ENCODE peak calls at places on chromosomes 7 and 10, in four cellular contexts. S, R, F and T are unnamed samples.
A peak's percentile ranks its signal among the peaks of the same experiment; 100 is the strongest.

GRCh38 chr7:13946181-13946580 is 43.3 kb downstream of the ETV1 start:
- DNase-seq in S (no peak), R (peak; percentile 65), F (no peak), T (no peak)

GRCh38 chr10:31132681-31133239 is 101.1 kb upstream of the ZNF438 start:
- DNase-seq in S (no peak), R (no peak), F (no peak), T (no peak)

GRCh38 chr7:106640368-106641141 is 20.4 kb downstream of the CCDC71L start:
- DNase-seq in S (no peak), R (peak; percentile 81), F (no peak), T (no peak)

GRCh38 chr10:119005377-119006043 is 24.0 kb upstream of the NANOS1 start:
- DNase-seq in S (no peak), R (peak; percentile 49), F (no peak), T (no peak)

GRCh38 chr7:94675356-94675755 is 19.4 kb upstream of the SGCE start:
- DNase-seq in S (no peak), R (peak; percentile 12), F (no peak), T (no peak)

GRCh38 chr7:26237035-26237807 is 35.7 kb downstream of the CBX3 start:
- DNase-seq in S (no peak), R (no peak), F (no peak), T (no peak)

GRCh38 chr10:1476106-1476803 is 261.1 kb downstream of the ADARB2 start:
- DNase-seq in S (peak; percentile 40), R (no peak), F (peak; percentile 25), T (no peak)

GRCh38 chr7:91683823-91684222 is 196.7 kb downstream of the MTERF1 start:
- DNase-seq in S (no peak), R (peak; percentile 22), F (no peak), T (no peak)

GRCh38 chr10:72261323-72262018 is 12.3 kb upstream of the DDIT4 start:
- DNase-seq in S (no peak), R (no peak), F (peak; percentile 83), T (no peak)

GRCh38 chr10:1413823-1414222 is 323.5 kb downstream of the ADARB2 start:
- DNase-seq in S (no peak), R (no peak), F (no peak), T (no peak)

GRCh38 chr7:30921951-30922401 is 10.3 kb downstream of the AQP1 start:
- DNase-seq in S (peak; percentile 41), R (no peak), F (no peak), T (peak; percentile 17)

GRCh38 chr7:152869677-152870051 is 110.1 kb downstream of the ACTR3B start:
- DNase-seq in S (no peak), R (no peak), F (no peak), T (no peak)

GRCh38 chr7:23249486-23249885 is 2.9 kb downstream of the GPNMB start:
- DNase-seq in S (no peak), R (no peak), F (no peak), T (no peak)

GRCh38 chr7:40019558-40019957 is 69.5 kb downstream of the CDK13 start:
- DNase-seq in S (no peak), R (no peak), F (no peak), T (no peak)

GRCh38 chr7:135831451-135832220 is 83.0 kb upstream of the FAM180A start:
- DNase-seq in S (no peak), R (no peak), F (no peak), T (no peak)

GRCh38 chr10:61452229-61452651 is 941 bp downstream of the TMEM26 start:
- DNase-seq in S (peak; percentile 78), R (no peak), F (peak; percentile 58), T (peak; percentile 70)

GRCh38 chr10:117678106-117678505 is 135.6 kb downstream of the EMX2 start:
- DNase-seq in S (no peak), R (no peak), F (no peak), T (no peak)

GRCh38 chr10:103915794-103916193 is 2.2 kb downstream of the STN1 start:
- DNase-seq in S (no peak), R (no peak), F (no peak), T (no peak)

GRCh38 chr7:102230593-102230992 is 56.1 kb upstream of the SH2B2 start:
- DNase-seq in S (no peak), R (peak; percentile 81), F (no peak), T (no peak)

GRCh38 chr7:17444673-17445072 is 146.2 kb downstream of the AHR start:
- DNase-seq in S (no peak), R (peak; percentile 34), F (peak; percentile 16), T (no peak)

GRCh38 chr10:34290412-34291082 is 524.5 kb downstream of the PARD3 start:
- DNase-seq in S (no peak), R (peak; percentile 87), F (no peak), T (no peak)

GRCh38 chr10:97422921-97423420 is 3.0 kb upstream of the PGAM1 start:
- DNase-seq in S (no peak), R (peak; percentile 88), F (no peak), T (no peak)
- H4K5ac ChIP-seq in S (no peak overlapping the region), R (peak overlapping the region; percentile 2), F (no peak overlapping the region), T (no peak overlapping the region)

DNA sequence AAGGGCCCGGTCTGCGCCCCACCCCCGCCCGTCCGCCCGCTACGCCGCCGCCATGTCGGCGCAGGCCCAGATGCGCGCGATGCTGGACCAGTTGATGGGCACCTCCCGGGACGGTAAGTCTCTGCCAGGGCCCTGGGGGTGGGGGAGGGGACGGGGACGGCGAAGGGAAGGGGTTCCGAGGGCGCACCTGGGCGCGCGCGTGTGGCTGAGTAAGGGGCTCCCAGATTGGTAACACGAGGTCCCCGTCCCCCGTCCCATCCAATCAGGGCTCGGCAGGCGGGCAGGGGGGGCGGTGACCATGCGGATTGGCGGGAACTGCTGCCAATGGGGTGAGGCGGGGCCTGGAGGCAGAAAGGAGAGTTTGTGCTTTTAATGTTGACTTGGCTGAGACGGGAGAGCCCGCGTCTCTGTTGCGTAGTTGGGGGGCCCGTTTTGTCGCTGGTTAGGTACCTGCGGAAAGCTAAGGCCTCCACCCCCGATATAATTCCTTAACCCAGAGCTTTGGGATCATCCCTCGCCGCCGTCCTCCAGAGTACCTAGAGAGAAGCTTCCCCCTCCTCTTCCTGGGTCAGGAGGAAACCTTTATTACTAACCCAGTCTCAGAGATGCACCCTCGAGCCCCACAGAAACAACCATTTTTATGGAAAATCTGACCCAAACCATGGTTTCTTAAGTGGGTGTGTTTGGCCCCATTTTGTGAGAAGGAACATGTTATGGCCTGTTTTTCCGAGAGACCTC is 685 bp downstream of the LUC7L2 start:
- DNase-seq in S (peak; percentile 99), R (peak; percentile 89), F (peak; percentile 99), T (peak; percentile 99)
- H2BK15ac ChIP-seq in S (no peak overlapping the region), R (no peak overlapping the region), F (no peak overlapping the region), T (no peak overlapping the region)

DNA sequence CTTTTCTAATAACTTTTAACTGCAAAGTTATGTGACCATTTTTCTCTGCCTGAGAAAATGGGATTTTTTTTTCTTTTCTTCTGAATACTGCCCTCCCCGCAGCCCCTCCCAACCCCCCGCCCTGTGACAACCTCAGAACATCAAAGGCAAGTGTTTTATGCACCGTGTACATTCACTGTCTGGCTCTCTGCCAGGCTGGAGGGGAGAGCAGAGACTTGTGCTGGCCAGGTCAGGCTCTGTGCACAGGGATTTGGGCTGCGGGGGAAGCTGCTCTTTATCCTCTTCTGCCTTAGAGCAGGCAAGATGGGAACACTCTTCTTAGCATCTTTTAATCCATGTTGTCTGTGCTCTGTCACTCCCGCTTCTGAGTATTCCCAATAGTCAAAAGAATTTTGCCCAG is 195.1 kb downstream of the CCSER2 start:
- DNase-seq in S (no peak), R (no peak), F (no peak), T (no peak)
- H3K27ac ChIP-seq in S (no peak overlapping the region), R (no peak overlapping the region), F (no peak overlapping the region), T (no peak overlapping the region)

DNA sequence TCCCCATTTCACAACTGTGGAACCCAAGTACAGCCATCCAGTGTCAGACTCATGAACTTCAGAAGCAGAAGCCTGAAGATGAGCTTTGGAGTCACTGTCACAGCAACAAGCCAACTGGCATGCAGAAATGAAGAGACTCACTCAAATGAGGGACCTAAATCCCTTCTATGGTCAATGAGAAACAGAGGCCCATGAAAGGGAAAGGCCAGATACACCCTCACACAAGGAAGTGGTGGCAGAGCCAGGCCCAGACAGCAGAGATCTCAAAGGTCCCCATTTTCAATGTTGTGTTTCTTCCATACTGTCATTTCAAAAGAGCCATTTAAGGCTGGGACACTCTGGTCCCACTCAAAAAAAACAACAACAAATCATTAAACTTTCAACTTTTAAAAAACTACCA is 205.2 kb downstream of the KCNMA1 start:
- DNase-seq in S (no peak), R (no peak), F (no peak), T (no peak)
- H4K5ac ChIP-seq in S (no peak overlapping the region), R (no peak overlapping the region), F (no peak overlapping the region), T (no peak overlapping the region)

DNA sequence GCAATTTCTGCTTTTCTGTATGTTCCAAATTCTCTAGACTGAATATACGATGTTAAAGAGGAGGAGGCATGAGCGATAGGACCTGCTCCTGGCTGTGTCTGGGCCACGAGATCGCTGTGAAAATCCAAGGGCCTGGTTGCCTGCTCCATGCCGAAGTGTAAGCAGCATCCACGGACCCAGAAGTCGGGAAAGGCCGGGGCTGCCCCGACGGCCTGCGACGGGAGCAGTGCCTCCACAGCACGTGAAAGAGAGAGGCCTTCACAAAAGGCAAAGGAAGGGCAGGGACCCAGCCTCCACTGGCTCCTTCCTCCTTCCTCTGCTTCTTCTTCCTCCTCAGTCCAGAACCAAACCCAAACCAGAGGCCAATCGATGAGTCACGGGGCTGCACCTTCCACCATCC is 122.9 kb upstream of the MGMT start:
- DNase-seq in S (no peak), R (no peak), F (no peak), T (no peak)
- H2BK15ac ChIP-seq in S (no peak overlapping the region), R (no peak overlapping the region), F (no peak overlapping the region), T (no peak overlapping the region)

GRCh38 chr10:28120795-28121194 is 121.9 kb upstream of the ODAD2 start:
- DNase-seq in S (no peak), R (no peak), F (no peak), T (no peak)
- H3K27ac ChIP-seq in S (no peak overlapping the region), R (no peak overlapping the region), F (no peak overlapping the region), T (no peak overlapping the region)

GRCh38 chr7:149199234-149199990 is 4.1 kb downstream of the ZNF282 start:
- DNase-seq in S (no peak), R (peak; percentile 37), F (no peak), T (no peak)

GRCh38 chr7:149197675-149198074 is 2.3 kb downstream of the ZNF282 start:
- DNase-seq in S (no peak), R (no peak), F (no peak), T (no peak)

GRCh38 chr7:149196705-149197171 is 1.4 kb downstream of the ZNF282 start:
- DNase-seq in S (no peak), R (no peak), F (peak; percentile 49), T (no peak)

GRCh38 chr7:149196151-149196704 is 882 bp downstream of the ZNF282 start:
- DNase-seq in S (no peak), R (no peak), F (peak; percentile 52), T (no peak)

DNA sequence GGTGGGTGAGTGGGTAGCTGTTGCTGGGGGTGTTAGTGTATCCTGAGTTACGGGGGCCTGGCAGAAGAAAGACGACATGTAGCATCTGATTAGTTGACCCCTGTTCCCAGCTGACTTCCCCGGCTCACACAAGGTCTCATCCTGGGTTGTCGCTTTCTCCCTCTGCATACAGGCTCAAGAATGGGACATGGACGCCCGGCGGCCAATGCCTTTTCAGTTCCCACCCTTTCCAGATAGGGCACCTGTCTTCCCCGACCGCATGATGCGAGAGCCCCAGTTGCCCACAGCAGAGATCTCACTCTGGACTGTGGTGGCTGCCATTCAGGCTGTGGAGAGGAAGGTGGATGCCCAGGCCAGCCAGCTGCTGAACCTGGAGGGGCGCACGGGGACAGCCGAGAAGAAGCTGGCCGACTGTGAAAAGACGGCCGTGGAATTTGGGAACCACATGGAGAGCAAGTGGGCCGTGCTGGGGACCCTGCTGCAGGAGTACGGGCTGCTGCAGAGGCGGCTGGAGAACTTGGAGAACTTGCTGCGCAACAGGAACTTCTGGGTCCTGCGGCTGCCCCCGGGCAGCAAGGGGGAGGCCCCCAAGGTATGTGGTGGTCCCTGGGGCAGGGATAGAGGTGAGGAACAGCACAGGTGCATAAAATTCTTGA is 2.9 kb downstream of the ZNF282 start:
- DNase-seq in S (no peak), R (no peak), F (no peak), T (no peak)
- H4K5ac ChIP-seq in S (no peak overlapping the region), R (no peak overlapping the region), F (no peak overlapping the region), T (no peak overlapping the region)